ENCODE peak calls at places on chromosomes 12 and 14, in four cellular contexts. M is GM12892, P is K562, C is GM12878. Z is an unnamed sample.
A peak's percentile ranks its signal among the peaks of the same experiment; 100 is the strongest.

GRCh38 chr12:41663487-41664258 is 475.6 kb downstream of the PDZRN4 start:
- DNase-seq in M (no peak), P (no peak), C (no peak), Z (no peak)

GRCh38 chr12:12167847-12168246 is 97.1 kb downstream of the BCL2L14 start:
- DNase-seq in M (no peak), P (no peak), C (no peak), Z (no peak)

GRCh38 chr12:67052981-67053380 is 216.2 kb upstream of the CAND1 start:
- DNase-seq in M (no peak), P (no peak), C (no peak), Z (no peak)

GRCh38 chr14:75361751-75362433 is 65.9 kb upstream of the JDP2 start:
- DNase-seq in M (no peak), P (no peak), C (no peak), Z (no peak)

GRCh38 chr12:62679569-62679968 is 212.9 kb downstream of the MON2 start:
- DNase-seq in M (no peak), P (no peak), C (no peak), Z (no peak)

GRCh38 chr12:116508145-116509121 is 50.7 kb upstream of the MAP1LC3B2 start:
- DNase-seq in M (no peak), P (peak; percentile 78), C (no peak), Z (peak; percentile 18)

GRCh38 chr12:10620078-10620779 is 6.8 kb upstream of the MAGOHB start:
- DNase-seq in M (no peak), P (no peak), C (no peak), Z (no peak)

GRCh38 chr14:35701531-35701930 is 107.6 kb downstream of the RALGAPA1 start:
- DNase-seq in M (no peak), P (no peak), C (no peak), Z (no peak)

GRCh38 chr14:83940253-83940652 is 1589.7 kb upstream of the FLRT2 start:
- DNase-seq in M (no peak), P (no peak), C (no peak), Z (no peak)

GRCh38 chr14:99248761-99249171 is 23.2 kb downstream of the BCL11B start:
- DNase-seq in M (no peak), P (no peak), C (no peak), Z (no peak)

GRCh38 chr12:72271741-72272661 is at the start of gene TRHDE:
- DNase-seq in M (peak; percentile 5), P (no peak), C (no peak), Z (peak; percentile 11)

GRCh38 chr12:12716151-12716844 is 870 bp upstream of the CDKN1B start:
- DNase-seq in M (no peak), P (no peak), C (no peak), Z (no peak)

GRCh38 chr12:123388948-123389559 is 5.1 kb downstream of the KMT5A start:
- DNase-seq in M (no peak), P (peak; percentile 70), C (no peak), Z (peak; percentile 49)

GRCh38 chr12:12156116-12156515 is 85.4 kb downstream of the BCL2L14 start:
- DNase-seq in M (no peak), P (no peak), C (no peak), Z (no peak)

GRCh38 chr12:14769462-14769836 is 33.8 kb downstream of the WBP11 start:
- DNase-seq in M (peak; percentile 6), P (no peak), C (no peak), Z (no peak)

GRCh38 chr14:53494587-53494986 is 341.5 kb upstream of the DDHD1 start:
- DNase-seq in M (no peak), P (no peak), C (no peak), Z (no peak)

GRCh38 chr12:48818831-48819590 is 715 bp downstream of the CACNB3 start:
- DNase-seq in M (no peak), P (no peak), C (no peak), Z (no peak)

GRCh38 chr12:68617160-68617926 is 6.6 kb downstream of the RAP1B start:
- DNase-seq in M (no peak), P (no peak), C (no peak), Z (no peak)
- TF ChIP-seq TAF1 in M (no peak), P (no peak), C (no peak), Z (no peak)

DNA sequence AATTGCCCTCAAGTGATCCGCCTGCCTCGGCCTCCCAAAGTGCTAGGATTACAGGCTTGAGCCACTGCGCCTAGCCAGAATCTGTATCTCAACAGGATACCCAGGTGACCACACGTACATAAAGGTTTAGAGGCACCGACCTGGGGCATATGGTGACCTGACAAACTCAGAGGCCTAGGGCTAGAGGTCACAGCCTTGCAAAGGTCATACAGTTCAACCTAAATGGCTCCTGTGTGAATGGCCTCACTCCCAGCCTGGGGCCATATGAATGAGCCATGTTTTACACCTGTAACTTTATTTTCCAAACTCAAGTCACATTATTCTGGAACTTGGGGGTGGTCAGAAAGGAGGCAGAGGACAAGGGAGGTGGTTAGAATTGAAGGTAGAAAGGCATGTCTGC is 10.0 kb downstream of the STXBP6 start:
- DNase-seq in M (no peak), P (no peak), C (no peak), Z (no peak)
- TF ChIP-seq POLR2A in M (no peak), P (no peak), C (no peak), Z (no peak)

GRCh38 chr12:131057211-131057721 is 103.6 kb downstream of the ADGRD1 start:
- DNase-seq in M (no peak), P (no peak), C (no peak), Z (no peak)
- TF ChIP-seq TAF1 in M (no peak), P (no peak), C (no peak), Z (no peak)

GRCh38 chr14:20412422-20412821 is 879 bp downstream of the TEP1 start:
- DNase-seq in M (no peak), P (no peak), C (peak; percentile 39), Z (no peak)

GRCh38 chr14:20409226-20409625 is 4.1 kb downstream of the TEP1 start:
- DNase-seq in M (no peak), P (no peak), C (no peak), Z (no peak)

GRCh38 chr14:20415723-20416622 is 2.7 kb upstream of the TEP1 start:
- DNase-seq in M (no peak), P (peak; percentile 35), C (peak; percentile 49), Z (no peak)

GRCh38 chr14:20413785-20414117 is 450 bp upstream of the TEP1 start:
- DNase-seq in M (no peak), P (no peak), C (no peak), Z (no peak)

GRCh38 chr14:20412876-20413784 is at the start of gene TEP1:
- DNase-seq in M (peak; percentile 59), P (peak; percentile 61), C (no peak), Z (peak; percentile 58)
- TF ChIP-seq POLR2A in M (peak; percentile 78), P (peak; percentile 77), C (peak; percentile 71), Z (peak; percentile 27)

GRCh38 chr12:57759360-57759980 is 4.6 kb downstream of the MARCHF9 start:
- DNase-seq in M (no peak), P (no peak), C (no peak), Z (no peak)
- TF ChIP-seq TAF1 in M (no peak), P (no peak), C (no peak), Z (no peak)

GRCh38 chr12:100329800-100330199 is 27.1 kb upstream of the SLC17A8 start:
- DNase-seq in M (no peak), P (no peak), C (peak; percentile 77), Z (no peak)
- TF ChIP-seq POLR2A in M (no peak), P (no peak), C (no peak), Z (no peak)

GRCh38 chr12:59329457-59329856 is 266.4 kb upstream of the SLC16A7 start:
- DNase-seq in M (no peak), P (no peak), C (no peak), Z (no peak)
- TF ChIP-seq TAF1 in M (no peak), P (no peak), C (no peak), Z (no peak)

DNA sequence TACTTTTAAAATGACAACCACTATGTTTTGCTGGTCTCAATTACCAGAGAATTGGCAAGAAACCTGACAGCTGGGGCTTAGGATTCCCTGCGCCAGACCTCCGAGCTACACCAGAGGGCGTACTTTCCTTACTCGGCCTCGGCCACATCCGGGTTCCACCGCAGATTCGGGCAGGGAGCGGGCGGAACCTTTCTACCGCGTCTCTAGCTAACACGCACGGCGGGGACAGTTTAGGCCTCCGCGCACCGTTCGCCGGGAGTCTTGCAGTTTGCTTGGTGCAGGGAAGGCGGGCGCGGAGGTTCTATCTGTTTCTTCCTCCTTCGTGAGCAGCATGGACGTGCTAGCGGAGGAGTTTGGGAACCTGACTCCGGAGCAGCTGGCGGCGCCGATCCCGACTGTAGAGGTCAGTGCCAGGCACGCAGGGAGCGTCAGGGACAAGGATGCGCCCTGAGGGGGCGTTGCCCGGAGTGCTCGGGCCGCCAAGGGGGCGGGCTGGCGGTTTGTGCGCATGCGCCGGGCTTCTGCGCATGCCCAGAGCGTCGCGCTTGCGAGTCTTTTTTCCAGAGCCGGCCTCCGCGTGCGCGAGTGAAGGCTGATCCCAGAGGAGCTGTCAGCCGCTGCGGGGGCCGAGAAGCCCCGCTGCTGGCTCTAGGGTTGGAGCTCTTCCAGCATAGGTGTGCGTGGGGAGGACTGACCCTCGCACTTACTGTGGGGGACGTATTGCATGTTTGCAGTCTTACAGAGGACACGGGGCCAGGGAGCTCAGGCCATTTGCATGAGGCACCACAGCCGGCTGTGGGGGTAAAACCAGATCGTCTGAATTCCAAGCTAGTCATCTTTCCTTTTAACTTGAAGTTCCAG is at the start of gene POLR3B:
- DNase-seq in M (peak; percentile 83), P (peak; percentile 98), C (peak; percentile 74), Z (peak; percentile 86)
- TF ChIP-seq POLR2A in M (peak; percentile 85), P (peak; percentile 94), C (peak; percentile 85), Z (peak; percentile 77)

GRCh38 chr12:76018672-76019071 is 12.9 kb downstream of the PHLDA1 start:
- DNase-seq in M (no peak), P (no peak), C (no peak), Z (no peak)

GRCh38 chr12:76023069-76023690 is 8.4 kb downstream of the PHLDA1 start:
- DNase-seq in M (no peak), P (no peak), C (no peak), Z (no peak)

GRCh38 chr12:76020281-76020680 is 11.3 kb downstream of the PHLDA1 start:
- DNase-seq in M (no peak), P (no peak), C (peak; percentile 15), Z (no peak)

GRCh38 chr12:76018111-76018510 is 13.5 kb downstream of the PHLDA1 start:
- DNase-seq in M (no peak), P (no peak), C (no peak), Z (no peak)

DNA sequence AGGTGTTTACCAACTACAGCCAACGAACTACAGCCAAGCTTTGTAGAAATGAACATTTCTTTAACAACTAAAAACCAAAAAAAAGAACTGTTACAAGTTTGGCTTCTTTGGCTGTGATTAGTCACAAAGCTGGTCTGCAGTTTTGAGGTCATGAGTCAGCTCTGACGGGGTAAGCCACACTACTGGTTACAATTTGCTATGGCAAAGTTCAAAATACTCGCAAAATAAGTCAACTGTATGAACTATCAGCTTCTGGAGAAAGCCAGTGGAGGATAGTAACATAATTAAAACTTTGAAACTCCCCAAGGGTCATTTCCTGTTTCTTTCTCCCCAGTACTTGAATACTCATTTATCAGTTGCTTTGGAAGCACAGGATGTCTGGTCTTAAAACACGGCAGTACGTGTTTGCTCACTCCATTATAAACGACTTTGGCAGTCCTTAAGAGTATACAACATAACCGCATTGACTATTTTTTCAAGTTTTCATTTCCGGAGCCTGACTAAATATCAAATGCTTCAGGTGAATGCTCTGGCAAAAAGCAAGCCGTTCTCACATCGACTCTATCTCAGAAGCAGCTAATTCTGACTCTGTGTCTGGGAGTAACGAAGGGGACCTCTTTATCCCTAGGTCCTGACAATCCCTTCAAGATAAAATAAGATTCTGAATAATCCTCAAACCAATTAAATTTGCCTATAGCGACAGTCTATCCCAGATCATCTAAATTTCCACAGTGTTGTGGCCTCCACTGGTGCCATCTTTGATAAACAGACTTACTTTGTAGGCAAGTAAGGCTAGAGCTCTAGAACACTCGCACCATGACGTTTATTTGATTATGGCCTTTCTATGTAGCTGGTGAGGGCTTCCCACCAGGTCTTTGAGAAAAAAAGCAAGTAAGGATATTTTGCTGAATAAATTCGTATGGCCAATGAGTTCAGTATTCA is 10.6 kb downstream of the PHLDA1 start:
- DNase-seq in M (no peak), P (no peak), C (peak; percentile 19), Z (no peak)
- TF ChIP-seq TAF1 in M (no peak), P (no peak), C (no peak), Z (no peak)

Z was measured in GM12891.